ENCODE peak calls at places on chromosomes 11 and 22, in eight cellular contexts. One of them, this sample, is unnamed.

GRCh38 chr11:18394300-18394927 is at the start of gene LDHA:
- DNase-seq in thyroid gland: peak
- DNase-seq in HL-60: peak
- DNase-seq in suprapubic skin: peak
- DNase-seq in breast epithelium: peak
- DNase-seq in WTC11: peak
- DNase-seq in neural crest cell: peak
- DNase-seq in AG04450: peak
- DNase-seq in this sample: peak

GRCh38 chr11:76471378-76471777 is 26.6 kb downstream of the EMSY start:
- DNase-seq in thyroid gland: no peak
- DNase-seq in HL-60: no peak
- DNase-seq in suprapubic skin: no peak
- DNase-seq in breast epithelium: no peak
- DNase-seq in WTC11: no peak
- DNase-seq in neural crest cell: no peak
- DNase-seq in AG04450: no peak
- DNase-seq in this sample: no peak

GRCh38 chr22:19892249-19892879 is 37.7 kb upstream of the GNB1L start:
- DNase-seq in thyroid gland: no peak
- DNase-seq in HL-60: no peak
- DNase-seq in suprapubic skin: no peak
- DNase-seq in breast epithelium: no peak
- DNase-seq in WTC11: no peak
- DNase-seq in neural crest cell: no peak
- DNase-seq in AG04450: no peak
- DNase-seq in this sample: peak

GRCh38 chr22:38107692-38108515 is 2.6 kb downstream of the BAIAP2L2 start:
- DNase-seq in thyroid gland: no peak
- DNase-seq in HL-60: no peak
- DNase-seq in suprapubic skin: no peak
- DNase-seq in breast epithelium: no peak
- DNase-seq in WTC11: no peak
- DNase-seq in neural crest cell: no peak
- DNase-seq in AG04450: no peak
- DNase-seq in this sample: no peak

GRCh38 chr11:72278911-72279310 is 34.9 kb upstream of the PHOX2A start:
- DNase-seq in thyroid gland: no peak
- DNase-seq in HL-60: no peak
- DNase-seq in suprapubic skin: no peak
- DNase-seq in breast epithelium: no peak
- DNase-seq in WTC11: no peak
- DNase-seq in neural crest cell: no peak
- DNase-seq in AG04450: no peak
- DNase-seq in this sample: no peak

GRCh38 chr11:1052133-1053011 is 15.9 kb upstream of the MUC6 start:
- DNase-seq in thyroid gland: peak
- DNase-seq in HL-60: no peak
- DNase-seq in suprapubic skin: no peak
- DNase-seq in breast epithelium: no peak
- DNase-seq in WTC11: peak
- DNase-seq in neural crest cell: no peak
- DNase-seq in AG04450: no peak
- DNase-seq in this sample: peak

GRCh38 chr11:49377978-49378377 is 169.6 kb upstream of the FOLH1 start:
- DNase-seq in thyroid gland: no peak
- DNase-seq in HL-60: no peak
- DNase-seq in suprapubic skin: no peak
- DNase-seq in breast epithelium: no peak
- DNase-seq in WTC11: no peak
- DNase-seq in neural crest cell: no peak
- DNase-seq in AG04450: no peak
- DNase-seq in this sample: no peak

GRCh38 chr11:43376594-43376993 is 17.9 kb downstream of the TTC17 start:
- DNase-seq in thyroid gland: no peak
- DNase-seq in HL-60: no peak
- DNase-seq in suprapubic skin: no peak
- DNase-seq in breast epithelium: no peak
- DNase-seq in WTC11: no peak
- DNase-seq in neural crest cell: no peak
- DNase-seq in AG04450: peak
- DNase-seq in this sample: no peak

GRCh38 chr11:114953039-114953438 is 274.7 kb downstream of the NXPE2 start:
- DNase-seq in thyroid gland: no peak
- DNase-seq in HL-60: no peak
- DNase-seq in suprapubic skin: no peak
- DNase-seq in breast epithelium: no peak
- DNase-seq in WTC11: no peak
- DNase-seq in neural crest cell: no peak
- DNase-seq in AG04450: no peak
- DNase-seq in this sample: no peak

GRCh38 chr11:33001281-33001680 is 14.4 kb upstream of the DEPDC7 start:
- DNase-seq in thyroid gland: no peak
- DNase-seq in HL-60: no peak
- DNase-seq in suprapubic skin: no peak
- DNase-seq in breast epithelium: no peak
- DNase-seq in WTC11: no peak
- DNase-seq in neural crest cell: no peak
- DNase-seq in AG04450: no peak
- DNase-seq in this sample: no peak

GRCh38 chr11:69609351-69609750 is 31.6 kb upstream of the CCND1 start:
- DNase-seq in thyroid gland: no peak
- DNase-seq in HL-60: no peak
- DNase-seq in suprapubic skin: peak
- DNase-seq in breast epithelium: no peak
- DNase-seq in WTC11: no peak
- DNase-seq in neural crest cell: no peak
- DNase-seq in AG04450: no peak
- DNase-seq in this sample: no peak

GRCh38 chr11:88281317-88281712 is 56.2 kb downstream of the CTSC start:
- DNase-seq in thyroid gland: no peak
- DNase-seq in HL-60: no peak
- DNase-seq in suprapubic skin: no peak
- DNase-seq in breast epithelium: no peak
- DNase-seq in WTC11: no peak
- DNase-seq in neural crest cell: no peak
- DNase-seq in AG04450: no peak
- DNase-seq in this sample: no peak

GRCh38 chr22:49450521-49450920 is 377.2 kb downstream of the BRD1 start:
- DNase-seq in thyroid gland: no peak
- DNase-seq in HL-60: no peak
- DNase-seq in suprapubic skin: peak
- DNase-seq in breast epithelium: no peak
- DNase-seq in WTC11: peak
- DNase-seq in neural crest cell: no peak
- DNase-seq in AG04450: no peak
- DNase-seq in this sample: no peak

GRCh38 chr22:50705851-50706351 is 32.1 kb upstream of the ACR start:
- DNase-seq in thyroid gland: peak
- DNase-seq in HL-60: no peak
- DNase-seq in suprapubic skin: no peak
- DNase-seq in breast epithelium: no peak
- DNase-seq in WTC11: no peak
- DNase-seq in neural crest cell: no peak
- DNase-seq in AG04450: no peak
- DNase-seq in this sample: no peak

GRCh38 chr11:79160786-79161403 is 279.9 kb downstream of the TENM4 start:
- DNase-seq in thyroid gland: peak
- DNase-seq in HL-60: no peak
- DNase-seq in suprapubic skin: no peak
- DNase-seq in breast epithelium: no peak
- DNase-seq in WTC11: no peak
- DNase-seq in neural crest cell: no peak
- DNase-seq in AG04450: no peak
- DNase-seq in this sample: peak

GRCh38 chr11:126862664-126863247 is 137.8 kb downstream of the KIRREL3 start:
- DNase-seq in thyroid gland: no peak
- DNase-seq in HL-60: no peak
- DNase-seq in suprapubic skin: no peak
- DNase-seq in breast epithelium: no peak
- DNase-seq in WTC11: peak
- DNase-seq in neural crest cell: no peak
- DNase-seq in AG04450: no peak
- DNase-seq in this sample: no peak

GRCh38 chr11:43738600-43739409 is 58.3 kb downstream of the HSD17B12 start:
- DNase-seq in thyroid gland: peak
- DNase-seq in HL-60: no peak
- DNase-seq in suprapubic skin: no peak
- DNase-seq in breast epithelium: no peak
- DNase-seq in WTC11: no peak
- DNase-seq in neural crest cell: no peak
- DNase-seq in AG04450: peak
- DNase-seq in this sample: no peak

GRCh38 chr22:44438056-44438455 is 60.0 kb downstream of the RTL6 start:
- DNase-seq in thyroid gland: no peak
- DNase-seq in HL-60: no peak
- DNase-seq in suprapubic skin: no peak
- DNase-seq in breast epithelium: peak
- DNase-seq in WTC11: peak
- DNase-seq in neural crest cell: no peak
- DNase-seq in AG04450: no peak
- DNase-seq in this sample: no peak
- TF ChIP-seq CTCF in thyroid gland: no peak
- TF ChIP-seq CTCF in HL-60: no peak
- TF ChIP-seq CTCF in suprapubic skin: no peak
- TF ChIP-seq CTCF in breast epithelium: no peak
- TF ChIP-seq CTCF in WTC11: no peak
- TF ChIP-seq CTCF in neural crest cell: no peak
- TF ChIP-seq CTCF in AG04450: no peak
- TF ChIP-seq CTCF in this sample: no peak

GRCh38 chr11:48107188-48107704 is 109.4 kb upstream of the OR4B1 start:
- DNase-seq in thyroid gland: no peak
- DNase-seq in HL-60: no peak
- DNase-seq in suprapubic skin: no peak
- DNase-seq in breast epithelium: no peak
- DNase-seq in WTC11: no peak
- DNase-seq in neural crest cell: no peak
- DNase-seq in AG04450: no peak
- DNase-seq in this sample: no peak

GRCh38 chr11:48110509-48110766 is 106.2 kb upstream of the OR4B1 start:
- DNase-seq in thyroid gland: no peak
- DNase-seq in HL-60: no peak
- DNase-seq in suprapubic skin: no peak
- DNase-seq in breast epithelium: no peak
- DNase-seq in WTC11: no peak
- DNase-seq in neural crest cell: no peak
- DNase-seq in AG04450: no peak
- DNase-seq in this sample: no peak

GRCh38 chr11:48108231-48109045 is 108.2 kb upstream of the OR4B1 start:
- DNase-seq in thyroid gland: no peak
- DNase-seq in HL-60: peak
- DNase-seq in suprapubic skin: no peak
- DNase-seq in breast epithelium: no peak
- DNase-seq in WTC11: no peak
- DNase-seq in neural crest cell: no peak
- DNase-seq in AG04450: no peak
- DNase-seq in this sample: no peak

GRCh38 chr11:48111941-48112340 is 104.7 kb upstream of the OR4B1 start:
- DNase-seq in thyroid gland: no peak
- DNase-seq in HL-60: no peak
- DNase-seq in suprapubic skin: no peak
- DNase-seq in breast epithelium: no peak
- DNase-seq in WTC11: no peak
- DNase-seq in neural crest cell: no peak
- DNase-seq in AG04450: no peak
- DNase-seq in this sample: no peak

GRCh38 chr11:48109046-48109666 is 107.5 kb upstream of the OR4B1 start:
- DNase-seq in thyroid gland: no peak
- DNase-seq in HL-60: no peak
- DNase-seq in suprapubic skin: no peak
- DNase-seq in breast epithelium: no peak
- DNase-seq in WTC11: no peak
- DNase-seq in neural crest cell: no peak
- DNase-seq in AG04450: no peak
- DNase-seq in this sample: no peak
- TF ChIP-seq CTCF in thyroid gland: peak
- TF ChIP-seq CTCF in HL-60: no peak
- TF ChIP-seq CTCF in suprapubic skin: peak
- TF ChIP-seq CTCF in breast epithelium: peak
- TF ChIP-seq CTCF in WTC11: no peak
- TF ChIP-seq CTCF in neural crest cell: peak
- TF ChIP-seq CTCF in AG04450: peak
- TF ChIP-seq CTCF in this sample: no peak

GRCh38 chr11:44939673-44940072 is 11.0 kb downstream of the TP53I11 start:
- DNase-seq in thyroid gland: no peak
- DNase-seq in HL-60: peak
- DNase-seq in suprapubic skin: no peak
- DNase-seq in breast epithelium: no peak
- DNase-seq in WTC11: no peak
- DNase-seq in neural crest cell: peak
- DNase-seq in AG04450: no peak
- DNase-seq in this sample: no peak
- TF ChIP-seq CTCF in thyroid gland: no peak
- TF ChIP-seq CTCF in HL-60: peak
- TF ChIP-seq CTCF in suprapubic skin: no peak
- TF ChIP-seq CTCF in breast epithelium: no peak
- TF ChIP-seq CTCF in WTC11: peak
- TF ChIP-seq CTCF in neural crest cell: no peak
- TF ChIP-seq CTCF in AG04450: peak
- TF ChIP-seq CTCF in this sample: peak

GRCh38 chr11:3911908-3912505 is 56.5 kb downstream of the STIM1 start:
- DNase-seq in thyroid gland: no peak
- DNase-seq in HL-60: no peak
- DNase-seq in suprapubic skin: no peak
- DNase-seq in breast epithelium: no peak
- DNase-seq in WTC11: no peak
- DNase-seq in neural crest cell: no peak
- DNase-seq in AG04450: no peak
- DNase-seq in this sample: no peak

GRCh38 chr11:3914807-3915206 is 59.3 kb downstream of the STIM1 start:
- DNase-seq in thyroid gland: no peak
- DNase-seq in HL-60: no peak
- DNase-seq in suprapubic skin: no peak
- DNase-seq in breast epithelium: no peak
- DNase-seq in WTC11: no peak
- DNase-seq in neural crest cell: no peak
- DNase-seq in AG04450: no peak
- DNase-seq in this sample: no peak

GRCh38 chr11:3909901-3910300 is 54.4 kb downstream of the STIM1 start:
- DNase-seq in thyroid gland: no peak
- DNase-seq in HL-60: no peak
- DNase-seq in suprapubic skin: no peak
- DNase-seq in breast epithelium: no peak
- DNase-seq in WTC11: no peak
- DNase-seq in neural crest cell: no peak
- DNase-seq in AG04450: no peak
- DNase-seq in this sample: no peak

GRCh38 chr11:3916962-3917361 is 61.5 kb downstream of the STIM1 start:
- DNase-seq in thyroid gland: no peak
- DNase-seq in HL-60: no peak
- DNase-seq in suprapubic skin: no peak
- DNase-seq in breast epithelium: no peak
- DNase-seq in WTC11: no peak
- DNase-seq in neural crest cell: no peak
- DNase-seq in AG04450: no peak
- DNase-seq in this sample: no peak

DNA sequence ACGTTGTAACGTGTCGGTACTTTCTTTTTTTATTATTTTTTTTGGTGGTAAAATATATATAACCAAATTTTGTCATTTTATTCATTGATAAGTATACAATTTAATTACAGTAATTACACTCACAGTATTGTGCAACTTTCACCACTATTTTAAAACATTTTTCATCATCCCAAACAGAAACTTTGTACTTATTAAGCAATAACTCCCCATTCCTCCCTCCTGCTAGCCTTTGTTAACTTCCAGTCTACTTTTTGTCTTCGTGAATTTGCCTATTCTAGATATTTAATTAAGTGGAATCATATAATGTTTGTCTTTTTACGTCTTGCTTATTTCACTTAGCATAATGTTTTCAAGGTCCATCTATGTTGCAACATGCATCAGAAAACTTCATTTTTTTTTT is 58.5 kb downstream of the STIM1 start:
- DNase-seq in thyroid gland: no peak
- DNase-seq in HL-60: no peak
- DNase-seq in suprapubic skin: no peak
- DNase-seq in breast epithelium: no peak
- DNase-seq in WTC11: no peak
- DNase-seq in neural crest cell: no peak
- DNase-seq in AG04450: no peak
- DNase-seq in this sample: no peak
- TF ChIP-seq CTCF in thyroid gland: no peak
- TF ChIP-seq CTCF in HL-60: no peak
- TF ChIP-seq CTCF in suprapubic skin: no peak
- TF ChIP-seq CTCF in breast epithelium: no peak
- TF ChIP-seq CTCF in WTC11: no peak
- TF ChIP-seq CTCF in neural crest cell: no peak
- TF ChIP-seq CTCF in AG04450: no peak
- TF ChIP-seq CTCF in this sample: no peak

This sample was measured in nephron progenitor cell.